ENCODE peak calls at places on chromosomes 7 and 10, in seven cellular contexts. W is fibroblast of the aortic adventitia; K is EH; U is stimulated activated CD4-positive, alpha-beta T cell treated with anti-CD3 and anti-CD28 coated beads, Interleukin-1b, Interleukin-23, amount 100 ng/mL, for 24 hours; E is ELF-1; F is midbrain; A is globus pallidus. V is an unnamed sample.

GRCh38 chr7:51224811-51225581 is 91.6 kb downstream of the COBL start:
- DNase-seq in W (no peak), K (no peak), U (no peak), E (peak; percentile 52), F (no peak), A (peak; percentile 51), V (peak; percentile 79)

GRCh38 chr7:46932656-46933424 is 649.1 kb downstream of the TNS3 start:
- DNase-seq in W (peak; percentile 100), K (peak; percentile 98), U (no peak), E (no peak), F (no peak), A (no peak), V (no peak)

GRCh38 chr7:95549818-95550529 is 46.3 kb downstream of the PDK4 start:
- DNase-seq in W (peak; percentile 31), K (peak; percentile 81), U (no peak), E (peak; percentile 36), F (peak; percentile 96), A (peak; percentile 85), V (peak; percentile 91)

GRCh38 chr10:19816420-19817250 is at the start of gene PLXDC2:
- DNase-seq in W (peak; percentile 51), K (peak; percentile 9), U (no peak), E (peak; percentile 81), F (peak; percentile 70), A (peak; percentile 66), V (peak; percentile 85)

GRCh38 chr7:99525713-99526440 is 21.4 kb downstream of the ZKSCAN5 start:
- DNase-seq in W (no peak), K (peak; percentile 19), U (no peak), E (peak; percentile 8), F (no peak), A (no peak), V (no peak)

GRCh38 chr7:157129200-157129599 is 9.5 kb upstream of the UBE3C start:
- DNase-seq in W (no peak), K (no peak), U (no peak), E (no peak), F (no peak), A (no peak), V (no peak)

GRCh38 chr10:80199828-80200227 is 5.5 kb downstream of the ANXA11 start:
- DNase-seq in W (peak; percentile 97), K (peak; percentile 95), U (no peak), E (peak; percentile 15), F (peak; percentile 40), A (peak; percentile 43), V (no peak)

GRCh38 chr7:137606061-137606674 is 240.6 kb downstream of the DGKI start:
- DNase-seq in W (peak; percentile 86), K (peak; percentile 64), U (no peak), E (no peak), F (peak; percentile 36), A (peak; percentile 36), V (no peak)

GRCh38 chr10:98168766-98169165 is 34.3 kb downstream of the R3HCC1L start:
- DNase-seq in W (no peak), K (no peak), U (no peak), E (no peak), F (no peak), A (no peak), V (no peak)

GRCh38 chr7:121755818-121756501 is 117.0 kb upstream of the PTPRZ1 start:
- DNase-seq in W (no peak), K (no peak), U (no peak), E (no peak), F (peak; percentile 15), A (peak; percentile 20), V (no peak)

GRCh38 chr10:75137533-75138438 is 26.3 kb downstream of the SAMD8 start:
- DNase-seq in W (peak; percentile 67), K (peak; percentile 57), U (no peak), E (no peak), F (no peak), A (no peak), V (peak; percentile 60)

GRCh38 chr7:157007470-157008066 is 2.9 kb downstream of the MNX1 start:
- DNase-seq in W (no peak), K (no peak), U (no peak), E (peak; percentile 78), F (no peak), A (no peak), V (peak; percentile 40)

GRCh38 chr7:105531797-105532671 is at the start of gene RINT1:
- DNase-seq in W (peak; percentile 89), K (peak; percentile 93), U (peak; percentile 70), E (peak; percentile 95), F (peak; percentile 91), A (peak; percentile 91), V (peak; percentile 96)

GRCh38 chr7:40470111-40470736 is 335.4 kb downstream of the SUGCT start:
- DNase-seq in W (peak; percentile 56), K (peak; percentile 91), U (no peak), E (no peak), F (no peak), A (no peak), V (no peak)

GRCh38 chr10:59903871-59904270 is 2.5 kb downstream of the CCDC6 start:
- DNase-seq in W (peak; percentile 58), K (peak; percentile 32), U (no peak), E (no peak), F (no peak), A (no peak), V (no peak)

GRCh38 chr10:127216786-127217185 is 20.4 kb upstream of the INSYN2A start:
- DNase-seq in W (no peak), K (peak; percentile 43), U (no peak), E (no peak), F (no peak), A (no peak), V (no peak)

GRCh38 chr7:129950191-129950940 is 2.4 kb downstream of the UBE2H start:
- DNase-seq in W (peak; percentile 38), K (peak; percentile 26), U (no peak), E (no peak), F (peak; percentile 36), A (peak; percentile 47), V (no peak)

GRCh38 chr7:152354061-152354460 is 81.7 kb downstream of the KMT2C start:
- DNase-seq in W (peak; percentile 52), K (peak; percentile 74), U (no peak), E (no peak), F (no peak), A (no peak), V (no peak)

GRCh38 chr7:135193615-135194081 is 17.7 kb downstream of the WDR91 start:
- DNase-seq in W (no peak), K (peak; percentile 98), U (no peak), E (no peak), F (no peak), A (no peak), V (no peak)

GRCh38 chr10:29688230-29688634 is 53.5 kb upstream of the SVIL start:
- DNase-seq in W (peak; percentile 23), K (no peak), U (no peak), E (peak; percentile 92), F (peak; percentile 23), A (peak; percentile 9), V (peak; percentile 80)

GRCh38 chr10:78272329-78272728 is 238.7 kb downstream of the RPS24 start:
- DNase-seq in W (no peak), K (no peak), U (no peak), E (no peak), F (no peak), A (no peak), V (no peak)